ENCODE peak calls at places on chromosomes 11 and 22, in nine cellular contexts. C, G, X, S, O, R, A, B and W are unnamed samples.
A peak's percentile ranks its signal among the peaks of the same experiment; 100 is the strongest.

GRCh38 chr22:41001722-41002122 is 50.5 kb downstream of the RBX1 start:
- DNase-seq in G (no peak), A (no peak), O (no peak), C (no peak), X (peak; percentile 8), B (peak; percentile 65), S (no peak), R (no peak), W (no peak)

GRCh38 chr11:128365044-128365443 is 222.3 kb downstream of the ETS1 start:
- DNase-seq in R (no peak), G (no peak), S (no peak), A (no peak), B (no peak), X (no peak), C (no peak), O (no peak), W (no peak)

GRCh38 chr11:36703055-36703404 is 105.0 kb upstream of the RAG2 start:
- DNase-seq in C (no peak), G (no peak), A (no peak), B (no peak), X (no peak), R (no peak), S (no peak), O (no peak), W (no peak)

GRCh38 chr11:17609536-17610401 is 62.7 kb downstream of the OTOG start:
- DNase-seq in B (no peak), G (no peak), S (no peak), X (no peak), C (no peak), O (no peak), A (no peak), R (no peak), W (no peak)

GRCh38 chr11:494761-495536 is 12.1 kb downstream of the RNH1 start:
- DNase-seq in R (no peak), X (no peak), G (no peak), A (no peak), O (no peak), B (no peak), C (no peak), S (no peak), W (peak; percentile 31)

GRCh38 chr11:111301840-111302113 is 3.4 kb downstream of the POU2AF3 start:
- DNase-seq in B (no peak), G (no peak), A (no peak), R (no peak), S (no peak), O (no peak), X (no peak), C (no peak), W (no peak)

GRCh38 chr22:30425616-30426394 is at the start of gene MTFP1:
- DNase-seq in X (peak; percentile 55), B (peak; percentile 60), R (peak; percentile 75), S (peak; percentile 74), C (peak; percentile 53), O (peak; percentile 50), A (peak; percentile 89), G (peak; percentile 67), W (peak; percentile 79)

GRCh38 chr11:33893711-33894401 is 2.0 kb upstream of the LMO2 start:
- DNase-seq in O (no peak), B (no peak), C (no peak), X (peak; percentile 44), G (no peak), A (no peak), S (no peak), R (no peak), W (no peak)

DNA sequence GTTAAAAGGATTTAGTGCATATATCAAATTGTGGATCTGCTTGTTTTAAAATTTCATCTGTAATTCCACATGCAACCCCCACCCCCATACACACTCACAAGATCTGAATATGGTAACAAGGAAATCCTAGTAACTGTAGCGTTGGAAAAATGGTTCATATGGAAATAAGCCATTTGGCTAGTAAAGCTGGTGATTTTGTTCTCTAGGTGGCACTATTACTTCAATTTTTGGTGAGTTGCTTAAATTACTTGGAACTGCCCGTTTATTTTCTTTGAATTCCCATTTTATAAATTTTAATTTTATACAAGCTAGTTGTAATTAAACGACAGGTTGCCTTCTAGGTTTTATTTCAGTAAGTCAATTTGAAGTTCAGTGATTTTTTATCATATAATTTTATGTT is 5.3 kb downstream of the BDNF start:
- DNase-seq in S (no peak), B (no peak), X (no peak), A (no peak), O (no peak), R (no peak), C (no peak), G (no peak), W (no peak)
- TF ChIP-seq CTCF in S (no peak), B (peak; percentile 55), X (no peak), A (no peak), O (peak; percentile 26), R (no peak), C (peak; percentile 23), G (no peak), W (no peak)

DNA sequence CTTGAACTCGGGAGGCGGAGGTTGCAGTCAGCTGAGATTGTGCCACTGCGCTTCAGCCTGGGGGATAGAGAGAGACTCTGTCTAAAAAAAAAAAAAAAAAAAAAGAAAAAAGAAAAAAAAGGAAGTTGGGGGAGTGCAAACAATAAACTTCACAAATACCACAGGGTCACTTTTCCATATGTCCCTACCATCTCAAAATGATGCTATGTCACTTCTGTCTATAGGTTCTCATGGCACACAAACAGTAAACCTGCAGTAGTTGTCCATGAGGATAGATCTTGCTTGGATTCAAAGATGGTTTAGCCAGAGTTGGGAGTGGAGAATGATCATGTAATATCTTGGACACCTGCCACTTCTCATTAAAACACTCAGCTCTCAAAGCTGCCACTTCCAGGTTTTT is 1.1 kb upstream of the VPS11 start:
- DNase-seq in C (no peak), R (no peak), A (no peak), S (no peak), G (no peak), B (no peak), O (no peak), X (no peak), W (no peak)
- TF ChIP-seq CTCF in C (no peak), R (no peak), A (no peak), S (no peak), G (no peak), B (no peak), O (no peak), X (no peak), W (no peak)

GRCh38 chr22:47837703-47838102 is 1075.3 kb downstream of the TBC1D22A start:
- DNase-seq in A (no peak), S (no peak), C (no peak), X (peak; percentile 14), R (no peak), G (no peak), O (no peak), B (peak; percentile 20), W (no peak)
- TF ChIP-seq CTCF in A (no peak), S (no peak), C (peak; percentile 16), X (peak; percentile 28), R (no peak), G (no peak), O (no peak), B (peak; percentile 76), W (no peak)

GRCh38 chr11:70407814-70408213 is 9.5 kb downstream of the CTTN start:
- DNase-seq in G (no peak), S (no peak), C (no peak), X (no peak), A (no peak), B (no peak), R (no peak), O (no peak), W (no peak)
- TF ChIP-seq CTCF in G (no peak), S (no peak), C (no peak), X (no peak), A (no peak), B (no peak), R (no peak), O (no peak), W (no peak)

GRCh38 chr22:27331526-27332281 is 469.9 kb downstream of the MN1 start:
- DNase-seq in C (peak; percentile 46), A (peak; percentile 82), G (peak; percentile 25), X (peak; percentile 80), O (peak; percentile 26), R (no peak), B (peak; percentile 17), S (peak; percentile 74), W (peak; percentile 41)
- TF ChIP-seq CTCF in C (peak; percentile 59), A (peak; percentile 21), G (peak; percentile 21), X (peak; percentile 38), O (peak; percentile 41), R (no peak), B (peak; percentile 59), S (peak; percentile 49), W (peak; percentile 55)

GRCh38 chr11:117509543-117509942 is 181.9 kb downstream of the CEP164 start:
- DNase-seq in G (no peak), C (no peak), S (no peak), A (no peak), O (no peak), B (no peak), X (no peak), R (no peak), W (no peak)

GRCh38 chr11:117511483-117511934 is 183.9 kb downstream of the CEP164 start:
- DNase-seq in B (no peak), A (no peak), G (no peak), S (no peak), X (no peak), O (no peak), R (no peak), C (no peak), W (no peak)

GRCh38 chr11:117510646-117511045 is 183.0 kb downstream of the CEP164 start:
- DNase-seq in B (no peak), C (no peak), O (no peak), S (no peak), A (no peak), R (no peak), X (no peak), G (no peak), W (no peak)

GRCh38 chr11:117505285-117505970 is 177.8 kb downstream of the CEP164 start:
- DNase-seq in G (no peak), S (no peak), X (no peak), R (no peak), A (no peak), O (no peak), B (no peak), C (no peak), W (no peak)

GRCh38 chr11:117506856-117507425 is 179.3 kb downstream of the CEP164 start:
- DNase-seq in O (no peak), A (no peak), C (no peak), R (no peak), S (no peak), B (no peak), X (no peak), G (no peak), W (no peak)
- TF ChIP-seq CTCF in O (no peak), A (no peak), C (no peak), R (no peak), S (no peak), B (no peak), X (no peak), G (no peak), W (no peak)

DNA sequence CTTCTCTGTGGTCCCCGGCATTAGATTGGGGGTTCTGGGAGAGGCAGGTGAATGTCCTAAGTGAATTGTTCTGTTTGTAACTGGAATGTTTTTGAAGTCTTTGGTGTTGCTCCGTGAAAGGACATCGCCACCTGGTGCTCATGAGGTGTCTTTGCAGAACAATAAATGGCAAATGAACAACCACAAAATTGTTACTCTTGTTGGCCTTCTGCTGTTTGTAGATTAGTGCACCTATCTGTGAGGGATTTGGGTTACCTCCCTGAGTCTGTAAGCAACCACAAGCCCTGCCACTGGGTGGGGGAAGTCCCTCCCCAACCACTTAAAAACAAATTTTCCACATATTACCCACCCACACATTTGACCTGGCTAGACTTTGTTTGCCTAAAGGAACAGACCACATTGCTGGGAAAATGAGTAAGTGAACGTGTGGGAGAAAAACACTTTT is 4.7 kb downstream of the MPEG1 start:
- DNase-seq in A (no peak), R (no peak), S (peak; percentile 46), B (peak; percentile 26), C (no peak), G (no peak), O (peak; percentile 37), X (peak; percentile 64), W (peak; percentile 42)
- TF ChIP-seq CTCF in A (peak; percentile 83), R (peak; percentile 62), S (peak; percentile 87), B (peak; percentile 85), C (peak; percentile 84), G (peak; percentile 76), O (peak; percentile 83), X (peak; percentile 58), W (peak; percentile 67)